ENCODE peak calls at places on chromosomes 5 and 9, in ten cellular contexts. Y is psoas muscle, E is fibroblast of pulmonary artery, B is OCI-LY7, J is ascending aorta, K is endothelial cell, T is PC-3, Q is bronchial epithelial cell, O is choroid plexus epithelial cell, V is HCT116. S is an unnamed sample.

GRCh38 chr9:101601904-101602765 is 7.4 kb upstream of the PPP3R2 start:
- DNase-seq in V (peak), B (peak), Y (no peak), Q (peak), K (peak), T (peak), O (peak), J (no peak), E (peak), S (peak)

GRCh38 chr5:98977723-98978122 is 48.9 kb upstream of the CHD1 start:
- DNase-seq in J (no peak), V (no peak), E (no peak), K (no peak), T (peak), B (no peak), O (no peak), Q (peak), Y (no peak), S (peak)

GRCh38 chr5:138372225-138372624 is 19.7 kb downstream of the KDM3B start:
- DNase-seq in O (no peak), J (no peak), K (no peak), B (no peak), Q (no peak), V (no peak), E (no peak), T (no peak), Y (no peak), S (no peak)

GRCh38 chr9:68741234-68741633 is 36.2 kb downstream of the PIP5K1B start:
- DNase-seq in J (no peak), Y (no peak), V (no peak), K (no peak), T (no peak), Q (no peak), B (no peak), O (no peak), E (no peak), S (no peak)

GRCh38 chr5:73183491-73183891 is 10.5 kb downstream of the TMEM174 start:
- DNase-seq in J (no peak), T (no peak), K (no peak), E (no peak), Y (no peak), Q (no peak), O (no peak), V (no peak), B (no peak), S (no peak)

GRCh38 chr9:84668204-84669007 is 1.1 kb upstream of the NTRK2 start:
- DNase-seq in Y (peak), O (peak), K (peak), J (no peak), V (peak), B (no peak), Q (peak), T (peak), E (peak), S (peak)

GRCh38 chr9:136672431-136673087 is 9.8 kb downstream of the EGFL7 start:
- DNase-seq in E (no peak), T (no peak), K (no peak), O (no peak), B (no peak), J (no peak), Y (no peak), Q (no peak), V (no peak), S (no peak)

GRCh38 chr9:37663926-37664325 is 13.2 kb downstream of the FRMPD1 start:
- DNase-seq in T (no peak), Q (no peak), E (no peak), V (no peak), Y (no peak), K (no peak), B (no peak), J (no peak), O (no peak), S (no peak)

GRCh38 chr9:120593955-120594277 is 13.9 kb upstream of the CDK5RAP2 start:
- DNase-seq in Q (no peak), E (no peak), Y (no peak), B (no peak), T (no peak), J (no peak), O (no peak), K (no peak), V (no peak), S (no peak)

GRCh38 chr9:89942643-89943042 is 337.8 kb downstream of the GADD45G start:
- DNase-seq in Q (no peak), T (no peak), B (no peak), O (no peak), V (no peak), J (no peak), Y (no peak), E (no peak), K (no peak), S (no peak)
- TF ChIP-seq CTCF in Q (no peak), T (no peak), B (no peak), O (no peak), V (no peak), J (no peak), Y (no peak), E (no peak), K (no peak), S (no peak)

DNA sequence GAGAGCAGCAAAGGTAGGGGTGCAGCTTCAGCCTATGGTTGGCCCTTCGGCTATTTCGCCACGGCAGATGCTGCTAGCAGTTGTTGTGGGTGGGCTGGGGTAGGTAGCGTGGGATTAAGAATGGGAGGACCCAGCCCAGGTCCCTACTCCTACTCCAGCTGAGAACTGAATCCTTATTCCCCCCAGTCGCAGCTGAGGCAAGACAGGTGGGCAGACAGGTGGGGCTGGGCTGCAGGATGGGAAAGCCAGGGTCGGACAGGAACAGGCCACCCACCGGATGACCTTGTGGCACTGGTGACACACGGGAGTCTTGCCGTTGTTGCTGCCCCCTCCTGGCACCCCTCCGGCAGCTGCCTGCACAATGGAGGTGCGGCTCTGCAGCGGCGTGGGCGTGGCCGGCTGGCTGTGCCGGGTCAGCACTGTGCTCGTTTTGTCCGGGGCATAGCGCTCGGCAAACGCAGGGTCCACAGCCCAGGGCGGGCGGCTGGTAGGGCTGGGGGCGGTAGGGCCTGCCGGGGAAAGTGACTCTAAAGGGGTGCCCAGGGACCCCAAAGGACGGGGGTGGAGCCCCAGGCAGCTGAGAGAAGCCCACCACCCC is 8.2 kb downstream of the PDLIM7 start:
- DNase-seq in T (no peak), Q (no peak), B (peak), J (no peak), E (no peak), V (no peak), O (no peak), K (no peak), Y (no peak), S (no peak)
- TF ChIP-seq CTCF in T (no peak), Q (no peak), B (peak), J (no peak), E (no peak), V (peak), O (peak), K (no peak), Y (no peak), S (no peak)

DNA sequence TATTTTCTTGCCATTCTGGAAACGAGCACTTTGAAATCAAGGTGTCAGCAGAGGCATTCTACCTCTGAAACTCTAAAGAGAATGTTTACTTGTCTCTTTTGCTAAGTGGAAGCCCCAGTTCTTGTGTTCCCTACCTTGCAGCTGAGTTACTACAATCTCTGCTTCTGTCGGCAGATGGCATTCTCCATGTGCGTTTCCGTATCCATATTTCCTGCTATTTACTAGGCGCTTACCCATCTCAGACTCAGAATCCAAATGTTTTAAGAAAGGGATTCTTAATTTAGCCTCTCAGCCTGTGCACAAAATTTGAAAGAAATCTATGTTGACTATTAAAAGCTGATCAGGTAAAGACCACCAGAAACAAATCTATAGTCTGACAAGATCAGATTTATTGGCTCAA is 221.3 kb upstream of the FTMT start:
- DNase-seq in Y (no peak), J (no peak), Q (peak), V (no peak), K (no peak), E (peak), O (peak), T (peak), B (no peak), S (peak)
- TF ChIP-seq CTCF in Y (peak), J (no peak), Q (peak), V (no peak), K (no peak), E (no peak), O (peak), T (peak), B (no peak), S (peak)

GRCh38 chr5:35162848-35163770 is 67.2 kb downstream of the PRLR start:
- DNase-seq in J (no peak), Q (no peak), Y (no peak), T (no peak), V (no peak), K (no peak), B (no peak), O (no peak), E (no peak), S (no peak)

GRCh38 chr5:35164860-35165542 is 65.3 kb downstream of the PRLR start:
- DNase-seq in K (no peak), Q (no peak), O (no peak), Y (no peak), J (no peak), V (no peak), B (no peak), E (no peak), T (no peak), S (no peak)

GRCh38 chr5:35171108-35171507 is 59.2 kb downstream of the PRLR start:
- DNase-seq in V (no peak), O (no peak), T (no peak), Q (no peak), E (no peak), J (no peak), Y (no peak), K (no peak), B (no peak), S (no peak)

GRCh38 chr5:35161637-35162248 is 68.5 kb downstream of the PRLR start:
- DNase-seq in O (no peak), Q (no peak), K (no peak), B (no peak), V (no peak), T (no peak), E (no peak), J (no peak), Y (no peak), S (no peak)

GRCh38 chr5:35166043-35166442 is 64.2 kb downstream of the PRLR start:
- DNase-seq in T (peak), V (no peak), J (no peak), K (no peak), O (peak), Q (no peak), B (no peak), Y (no peak), E (no peak), S (no peak)
- TF ChIP-seq CTCF in T (peak), V (peak), J (no peak), K (peak), O (peak), Q (no peak), B (peak), Y (no peak), E (peak), S (no peak)

GRCh38 chr5:168291281-168291960 is at the start of gene WWC1:
- DNase-seq in E (no peak), B (no peak), K (peak), O (peak), Y (peak), Q (peak), J (no peak), T (peak), V (peak), S (peak)
- TF ChIP-seq CTCF in E (no peak), B (no peak), K (no peak), O (no peak), Y (no peak), Q (peak), J (no peak), T (peak), V (peak), S (no peak)